ENCODE peak calls at places on chromosomes 2 and 18, in five cellular contexts. T is Karpas-422, B is DND-41, F is HCT116, P is tibial artery. O is an unnamed sample.

GRCh38 chr2:216911008-216911407 is 51.1 kb upstream of the TNP1 start:
- DNase-seq in T (no peak), B (no peak), F (no peak), P (no peak), O (no peak)

GRCh38 chr2:150681120-150681796 is 193.8 kb upstream of the RND3 start:
- DNase-seq in T (no peak), B (no peak), F (no peak), P (no peak), O (no peak)

GRCh38 chr2:115739574-115739973 is 1297.1 kb downstream of the DPP10 start:
- DNase-seq in T (no peak), B (no peak), F (no peak), P (no peak), O (no peak)

GRCh38 chr18:26429535-26429934 is 118.8 kb downstream of the KCTD1 start:
- DNase-seq in T (no peak), B (no peak), F (peak; percentile 60), P (no peak), O (no peak)

GRCh38 chr2:222271854-222272253 is 26.9 kb downstream of the PAX3 start:
- DNase-seq in T (no peak), B (no peak), F (no peak), P (no peak), O (no peak)

GRCh38 chr2:106095478-106096392 is 98.4 kb downstream of the UXS1 start:
- DNase-seq in T (no peak), B (peak; percentile 81), F (no peak), P (no peak), O (no peak)

GRCh38 chr2:2164326-2164917 is 166.7 kb downstream of the MYT1L start:
- DNase-seq in T (no peak), B (no peak), F (no peak), P (no peak), O (no peak)

GRCh38 chr2:232230557-232230956 is 148.0 kb upstream of the ALPP start:
- DNase-seq in T (peak; percentile 82), B (peak; percentile 26), F (peak; percentile 3), P (no peak), O (no peak)

GRCh38 chr2:74418312-74418711 is 3.1 kb downstream of the C2orf81 start:
- DNase-seq in T (no peak), B (no peak), F (no peak), P (no peak), O (peak; percentile 89)

GRCh38 chr2:18067980-18068379 is 189.5 kb downstream of the KCNS3 start:
- DNase-seq in T (no peak), B (no peak), F (no peak), P (no peak), O (peak; percentile 35)

GRCh38 chr2:117979911-117980341 is 33.9 kb downstream of the CCDC93 start:
- DNase-seq in T (no peak), B (no peak), F (no peak), P (no peak), O (no peak)

GRCh38 chr2:131394147-131394931 is 30.4 kb upstream of the RAB6D start:
- DNase-seq in T (no peak), B (no peak), F (no peak), P (no peak), O (no peak)

GRCh38 chr2:99818842-99819241 is 323.5 kb downstream of the AFF3 start:
- DNase-seq in T (peak; percentile 75), B (no peak), F (peak; percentile 12), P (no peak), O (no peak)

GRCh38 chr2:127389778-127390435 is 2.1 kb upstream of the MAP3K2 start:
- DNase-seq in T (peak; percentile 70), B (no peak), F (no peak), P (no peak), O (no peak)

GRCh38 chr2:55452879-55453278 is 33.2 kb upstream of the CCDC88A start:
- DNase-seq in T (no peak), B (no peak), F (no peak), P (no peak), O (no peak)

GRCh38 chr2:24424387-24424786 is 64.1 kb upstream of the ITSN2 start:
- DNase-seq in T (no peak), B (no peak), F (no peak), P (no peak), O (no peak)

GRCh38 chr2:200662727-200663126 is 76.9 kb downstream of the AOX1 start:
- DNase-seq in T (no peak), B (no peak), F (peak; percentile 33), P (no peak), O (no peak)

GRCh38 chr2:209472871-209473270 is 49.0 kb downstream of the MAP2 start:
- DNase-seq in T (no peak), B (no peak), F (no peak), P (no peak), O (no peak)

GRCh38 chr2:209473930-209474419 is 50.1 kb downstream of the MAP2 start:
- DNase-seq in T (no peak), B (peak; percentile 7), F (peak; percentile 68), P (no peak), O (no peak)

GRCh38 chr2:209472386-209472832 is 48.6 kb downstream of the MAP2 start:
- DNase-seq in T (no peak), B (no peak), F (no peak), P (no peak), O (no peak)

GRCh38 chr2:209474960-209475359 is 51.1 kb downstream of the MAP2 start:
- DNase-seq in T (no peak), B (no peak), F (no peak), P (no peak), O (no peak)

GRCh38 chr2:209476367-209477191 is 52.7 kb downstream of the MAP2 start:
- DNase-seq in T (no peak), B (no peak), F (no peak), P (no peak), O (no peak)
- H3K4me1 ChIP-seq in T (no peaks in the 10 kb centered on the region), B (no peaks in the 10 kb centered on the region), F (peaks cover 24% of the 10 kb centered on the region), P (no peaks in the 10 kb centered on the region), O (peaks cover 7% of the 10 kb centered on the region)

GRCh38 chr2:241965931-241966412 is 96.4 kb downstream of the RTP5 start:
- DNase-seq in T (peak; percentile 85), B (peak; percentile 93), F (peak; percentile 71), P (peak; percentile 67), O (no peak)

GRCh38 chr2:241968417-241968816 is 98.9 kb downstream of the RTP5 start:
- DNase-seq in T (no peak), B (no peak), F (no peak), P (peak; percentile 16), O (no peak)

GRCh38 chr2:241967745-241968144 is 98.2 kb downstream of the RTP5 start:
- DNase-seq in T (peak; percentile 95), B (no peak), F (no peak), P (peak; percentile 33), O (no peak)

GRCh38 chr2:241966671-241967070 is 97.1 kb downstream of the RTP5 start:
- DNase-seq in T (peak; percentile 71), B (no peak), F (no peak), P (no peak), O (no peak)

DNA sequence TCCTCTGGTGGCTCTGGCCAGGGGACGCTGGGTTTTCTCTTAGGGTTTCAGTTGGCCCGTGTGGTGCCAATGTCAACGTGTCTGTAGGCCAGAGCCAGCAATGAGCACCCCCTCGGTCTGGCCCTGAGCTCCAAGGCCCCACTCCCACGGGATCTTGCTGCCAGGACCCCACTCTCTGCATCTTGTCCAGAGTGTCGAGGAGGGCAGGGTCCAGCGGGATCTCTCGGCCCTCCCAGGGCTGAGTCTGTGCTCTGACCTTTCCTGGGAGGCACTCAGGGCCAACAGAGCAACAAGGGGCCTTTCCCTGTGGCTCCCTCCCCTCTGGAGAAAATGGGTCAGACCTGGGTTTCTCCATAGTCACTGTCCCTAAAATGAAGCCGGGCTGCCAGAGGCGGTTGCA is 97.6 kb downstream of the RTP5 start:
- DNase-seq in T (no peak), B (no peak), F (no peak), P (peak; percentile 32), O (no peak)
- H3K4me1 ChIP-seq in T (peaks cover 63% of the 10 kb centered on the region), B (peaks cover 38% of the 10 kb centered on the region), F (peaks cover 14% of the 10 kb centered on the region), P (no peaks in the 10 kb centered on the region), O (no peaks in the 10 kb centered on the region)

GRCh38 chr2:172089005-172089504 is 3.7 kb downstream of the DLX1 start:
- DNase-seq in T (no peak), B (no peak), F (no peak), P (no peak), O (no peak)
- H3K4me1 ChIP-seq in T (peaks cover 17% of the 10 kb centered on the region), B (peaks cover 18% of the 10 kb centered on the region), F (peaks cover 18% of the 10 kb centered on the region), P (no peaks in the 10 kb centered on the region), O (peaks cover 25% of the 10 kb centered on the region)

DNA sequence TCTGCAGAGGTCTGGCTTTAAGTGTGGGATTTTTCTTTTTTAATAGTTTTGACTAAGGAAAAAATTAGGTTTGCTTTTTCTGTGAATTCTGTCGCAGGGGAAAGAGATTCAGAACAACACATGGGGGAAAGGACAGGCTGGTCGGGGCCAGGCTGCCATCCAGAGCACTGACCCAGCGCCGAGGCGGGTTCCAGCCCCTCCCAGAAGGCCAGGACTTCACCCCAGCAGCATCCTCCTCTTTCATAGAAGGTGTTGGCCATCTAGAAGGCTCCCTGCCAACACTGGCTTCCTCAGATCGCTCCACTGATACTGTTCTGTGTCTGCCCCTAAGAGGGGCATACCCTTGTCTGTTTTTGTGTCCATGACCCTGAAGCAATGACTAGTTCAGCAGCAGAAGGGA is 144.5 kb downstream of the HDAC4 start:
- DNase-seq in T (no peak), B (no peak), F (no peak), P (peak; percentile 42), O (no peak)
- H3K4me1 ChIP-seq in T (no peaks in the 10 kb centered on the region), B (peaks cover 75% of the 10 kb centered on the region), F (peaks cover 93% of the 10 kb centered on the region), P (no peaks in the 10 kb centered on the region), O (peaks cover 98% of the 10 kb centered on the region)

DNA sequence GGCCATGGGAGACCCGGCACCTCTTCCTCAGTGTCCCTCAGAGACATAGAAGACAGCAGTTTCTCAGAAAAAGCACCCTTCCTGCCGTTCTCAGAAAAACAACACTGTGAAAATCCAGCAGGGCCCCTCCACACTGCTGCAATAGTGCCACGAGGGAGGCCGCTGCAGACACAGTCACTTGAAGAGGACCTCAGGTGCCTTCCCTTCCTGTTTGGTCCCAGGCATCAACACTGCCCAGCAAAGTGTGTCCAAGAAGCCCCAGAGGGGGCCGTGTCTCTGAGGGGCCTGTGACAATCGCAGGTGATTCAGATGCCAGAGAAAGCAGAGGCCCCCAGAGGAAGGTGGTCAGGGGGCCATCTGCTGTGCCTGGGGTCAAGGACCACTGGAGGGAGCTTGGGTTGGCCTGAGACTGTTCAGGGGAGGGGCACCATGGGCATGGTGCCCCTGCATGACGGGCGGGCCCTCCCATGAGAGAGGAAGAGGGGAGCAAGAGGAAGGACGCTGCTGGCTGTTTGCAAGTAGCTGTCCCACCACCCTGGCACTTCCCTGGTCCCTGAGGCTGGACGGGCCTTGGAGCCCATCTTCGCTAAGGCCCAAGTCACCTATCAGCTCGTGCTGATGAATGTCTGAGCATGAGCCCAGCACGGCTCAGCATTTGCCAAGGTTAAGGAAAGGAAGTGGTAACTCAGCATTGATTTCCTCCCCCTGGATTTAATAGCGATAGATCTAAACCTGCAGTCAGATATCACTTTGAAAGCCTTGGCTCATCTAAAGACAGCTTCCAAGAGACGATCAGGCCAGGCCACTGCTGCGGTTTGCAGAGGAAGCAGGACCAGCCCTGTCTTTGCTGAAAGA is 9.1 kb downstream of the TWIST2 start:
- DNase-seq in T (no peak), B (no peak), F (no peak), P (no peak), O (no peak)
- H3K4me1 ChIP-seq in T (peaks cover 7% of the 10 kb centered on the region), B (no peaks in the 10 kb centered on the region), F (no peaks in the 10 kb centered on the region), P (no peaks in the 10 kb centered on the region), O (no peaks in the 10 kb centered on the region)

O was measured in heart left ventricle.